ENCODE peak calls at places on chromosomes 4 and X, in five cellular contexts. One of them, this sample, is unnamed.

GRCh38 chr4:21457086-21457840 is 491.3 kb downstream of the KCNIP4 start:
- DNase-seq in ascending aorta: no peak
- DNase-seq in germinal center: no peak
- DNase-seq in tibial artery: no peak
- DNase-seq in choroid plexus epithelial cell: no peak
- DNase-seq in this sample: no peak

GRCh38 chr4:35250771-35251170 is 993.5 kb downstream of the ARAP2 start:
- DNase-seq in tibial artery: no peak
- DNase-seq in ascending aorta: no peak
- DNase-seq in choroid plexus epithelial cell: peak
- DNase-seq in germinal center: no peak
- DNase-seq in this sample: no peak

GRCh38 chr4:85724801-85725548 is 250.0 kb downstream of the ARHGAP24 start:
- DNase-seq in ascending aorta: no peak
- DNase-seq in choroid plexus epithelial cell: peak
- DNase-seq in germinal center: no peak
- DNase-seq in tibial artery: no peak
- DNase-seq in this sample: no peak

GRCh38 chr4:127967141-127967775 is 2.1 kb downstream of the ABHD18 start:
- DNase-seq in germinal center: no peak
- DNase-seq in ascending aorta: no peak
- DNase-seq in choroid plexus epithelial cell: peak
- DNase-seq in tibial artery: no peak
- DNase-seq in this sample: no peak

GRCh38 chr4:64539234-64539849 is 130.1 kb upstream of the TECRL start:
- DNase-seq in tibial artery: no peak
- DNase-seq in germinal center: peak
- DNase-seq in ascending aorta: no peak
- DNase-seq in choroid plexus epithelial cell: peak
- DNase-seq in this sample: peak

GRCh38 chr4:120554086-120554485 is 368.4 kb downstream of the PRDM5 start:
- DNase-seq in choroid plexus epithelial cell: no peak
- DNase-seq in germinal center: no peak
- DNase-seq in tibial artery: no peak
- DNase-seq in ascending aorta: no peak
- DNase-seq in this sample: no peak

GRCh38 chrX:118513120-118513899 is 17.7 kb downstream of the DOCK11 start:
- DNase-seq in tibial artery: no peak
- DNase-seq in choroid plexus epithelial cell: no peak
- DNase-seq in germinal center: no peak
- DNase-seq in ascending aorta: no peak
- DNase-seq in this sample: no peak

GRCh38 chr4:111209706-111210105 is 586.8 kb upstream of the PITX2 start:
- DNase-seq in germinal center: no peak
- DNase-seq in tibial artery: no peak
- DNase-seq in choroid plexus epithelial cell: no peak
- DNase-seq in ascending aorta: no peak
- DNase-seq in this sample: no peak

GRCh38 chr4:25007608-25008007 is 23.1 kb downstream of the LGI2 start:
- DNase-seq in ascending aorta: no peak
- DNase-seq in germinal center: no peak
- DNase-seq in choroid plexus epithelial cell: no peak
- DNase-seq in tibial artery: peak
- DNase-seq in this sample: no peak

GRCh38 chr4:26466871-26467270 is 23.4 kb downstream of the CCKAR start:
- DNase-seq in tibial artery: no peak
- DNase-seq in ascending aorta: no peak
- DNase-seq in germinal center: no peak
- DNase-seq in choroid plexus epithelial cell: no peak
- DNase-seq in this sample: no peak

GRCh38 chrX:134542485-134542884 is 82.5 kb downstream of the HPRT1 start:
- DNase-seq in germinal center: no peak
- DNase-seq in ascending aorta: no peak
- DNase-seq in tibial artery: no peak
- DNase-seq in choroid plexus epithelial cell: peak
- DNase-seq in this sample: no peak

GRCh38 chrX:44570524-44570923 is 27.9 kb upstream of the FUNDC1 start:
- DNase-seq in ascending aorta: no peak
- DNase-seq in choroid plexus epithelial cell: peak
- DNase-seq in tibial artery: no peak
- DNase-seq in germinal center: no peak
- DNase-seq in this sample: peak

GRCh38 chrX:31266172-31267076 is 194.6 kb upstream of the FTHL17 start:
- DNase-seq in tibial artery: peak
- DNase-seq in ascending aorta: no peak
- DNase-seq in choroid plexus epithelial cell: peak
- DNase-seq in germinal center: peak
- DNase-seq in this sample: no peak

GRCh38 chr4:108919229-108919893 is 156.5 kb upstream of the ETNPPL start:
- DNase-seq in germinal center: no peak
- DNase-seq in ascending aorta: no peak
- DNase-seq in tibial artery: no peak
- DNase-seq in choroid plexus epithelial cell: no peak
- DNase-seq in this sample: no peak

GRCh38 chrX:19334945-19335626 is 8.6 kb upstream of the PDHA1 start:
- DNase-seq in germinal center: peak
- DNase-seq in ascending aorta: no peak
- DNase-seq in tibial artery: no peak
- DNase-seq in choroid plexus epithelial cell: peak
- DNase-seq in this sample: no peak

GRCh38 chr4:16443504-16444088 is 217.3 kb upstream of the TAPT1 start:
- DNase-seq in ascending aorta: no peak
- DNase-seq in choroid plexus epithelial cell: peak
- DNase-seq in tibial artery: no peak
- DNase-seq in germinal center: peak
- DNase-seq in this sample: peak

GRCh38 chr4:139524062-139524631 is 31.9 kb downstream of the SETD7 start:
- DNase-seq in choroid plexus epithelial cell: no peak
- DNase-seq in ascending aorta: no peak
- DNase-seq in tibial artery: no peak
- DNase-seq in germinal center: no peak
- DNase-seq in this sample: no peak

GRCh38 chr4:8088966-8089491 is 69.6 kb downstream of the ABLIM2 start:
- DNase-seq in tibial artery: no peak
- DNase-seq in ascending aorta: no peak
- DNase-seq in germinal center: no peak
- DNase-seq in choroid plexus epithelial cell: no peak
- DNase-seq in this sample: no peak

This sample was measured in LNCaP clone FGC.